ENCODE peak calls at places on chromosome 1, in ten cellular contexts. I, H, J, K, W, P, U, B, N and Z are unnamed samples.

GRCh38 chr1:185045793-185046441 is 559 bp downstream of the RNF2 start:
- DNase-seq in I (peak; percentile 54), H (peak; percentile 36), J (peak; percentile 17), K (peak; percentile 28), W (peak; percentile 50), P (peak; percentile 44), U (no peak), B (peak; percentile 30), N (peak; percentile 38), Z (peak; percentile 1)

GRCh38 chr1:63674238-63674864 is 81.1 kb downstream of the PGM1 start:
- DNase-seq in I (peak; percentile 90), H (peak; percentile 76), J (peak; percentile 73), K (peak; percentile 85), W (peak; percentile 59), P (peak; percentile 92), U (peak; percentile 87), B (peak; percentile 93), N (peak; percentile 92), Z (no peak)

GRCh38 chr1:6220236-6220635 is 14.3 kb downstream of the RNF207 start:
- DNase-seq in I (peak; percentile 8), H (no peak), J (no peak), K (peak; percentile 91), W (no peak), P (no peak), U (no peak), B (no peak), N (no peak), Z (no peak)

GRCh38 chr1:41924911-41925310 is 6.2 kb upstream of the HIVEP3 start:
- DNase-seq in I (no peak), H (no peak), J (no peak), K (no peak), W (no peak), P (no peak), U (no peak), B (no peak), N (no peak), Z (no peak)

GRCh38 chr1:111436726-111437125 is 9.2 kb upstream of the OVGP1 start:
- DNase-seq in I (no peak), H (no peak), J (no peak), K (no peak), W (no peak), P (no peak), U (no peak), B (no peak), N (peak; percentile 56), Z (no peak)

GRCh38 chr1:52424238-52424637 is 19.8 kb downstream of the PRPF38A start:
- DNase-seq in I (no peak), H (no peak), J (no peak), K (no peak), W (no peak), P (peak; percentile 12), U (no peak), B (no peak), N (no peak), Z (no peak)

GRCh38 chr1:167425482-167425881 is 92.8 kb downstream of the CD247 start:
- DNase-seq in I (no peak), H (no peak), J (no peak), K (no peak), W (no peak), P (no peak), U (no peak), B (no peak), N (no peak), Z (no peak)

GRCh38 chr1:113930499-113931161 is 1.5 kb downstream of the HIPK1 start:
- DNase-seq in I (no peak), H (no peak), J (no peak), K (peak; percentile 67), W (no peak), P (peak; percentile 71), U (no peak), B (peak; percentile 45), N (peak; percentile 71), Z (peak; percentile 91)

GRCh38 chr1:53517109-53517508 is 57.9 kb downstream of the DMRTB1 start:
- DNase-seq in I (peak; percentile 27), H (no peak), J (no peak), K (no peak), W (no peak), P (no peak), U (no peak), B (no peak), N (no peak), Z (no peak)

GRCh38 chr1:92711473-92712165 is 73.3 kb downstream of the EVI5 start:
- DNase-seq in I (no peak), H (no peak), J (no peak), K (no peak), W (no peak), P (no peak), U (no peak), B (no peak), N (no peak), Z (no peak)

GRCh38 chr1:16380868-16381267 is 13.8 kb downstream of the SZRD1 start:
- DNase-seq in I (no peak), H (no peak), J (no peak), K (no peak), W (no peak), P (no peak), U (no peak), B (no peak), N (no peak), Z (no peak)

GRCh38 chr1:16376971-16377370 is 9.9 kb downstream of the SZRD1 start:
- DNase-seq in I (no peak), H (no peak), J (no peak), K (no peak), W (no peak), P (no peak), U (no peak), B (no peak), N (no peak), Z (no peak)

GRCh38 chr1:16375521-16376359 is 8.7 kb downstream of the SZRD1 start:
- DNase-seq in I (no peak), H (no peak), J (no peak), K (no peak), W (no peak), P (peak; percentile 87), U (no peak), B (no peak), N (peak; percentile 82), Z (no peak)

GRCh38 chr1:16374266-16374665 is 7.2 kb downstream of the SZRD1 start:
- DNase-seq in I (no peak), H (no peak), J (no peak), K (no peak), W (no peak), P (no peak), U (peak; percentile 38), B (no peak), N (no peak), Z (no peak)

GRCh38 chr1:16378443-16378842 is 11.4 kb downstream of the SZRD1 start:
- DNase-seq in I (no peak), H (no peak), J (no peak), K (no peak), W (no peak), P (no peak), U (no peak), B (no peak), N (no peak), Z (no peak)
- H3K4me1 ChIP-seq in I (peaks cover 11% of the 10 kb centered on the region), H (peaks cover 15% of the 10 kb centered on the region), J (peaks cover 12% of the 10 kb centered on the region), K (peaks cover 14% of the 10 kb centered on the region), W (no peaks in the 10 kb centered on the region), P (peaks cover 17% of the 10 kb centered on the region), U (peaks cover 7% of the 10 kb centered on the region), B (peaks cover 24% of the 10 kb centered on the region), N (peaks cover 15% of the 10 kb centered on the region), Z (peaks cover 53% of the 10 kb centered on the region)

GRCh38 chr1:64909021-64909420 is 57.3 kb downstream of the JAK1 start:
- DNase-seq in I (no peak), H (no peak), J (no peak), K (no peak), W (no peak), P (peak; percentile 43), U (no peak), B (no peak), N (no peak), Z (no peak)
- H3K4me3 ChIP-seq in I (no peak overlapping the region), H (no peak overlapping the region), J (no peak overlapping the region), K (no peak overlapping the region), W (no peak overlapping the region), P (no peak overlapping the region), U (no peak overlapping the region), B (no peak overlapping the region), N (no peak overlapping the region), Z (no peak overlapping the region)

GRCh38 chr1:212037900-212038299 is 2.4 kb downstream of the DTL start:
- DNase-seq in I (no peak), H (no peak), J (no peak), K (peak; percentile 41), W (no peak), P (no peak), U (no peak), B (no peak), N (no peak), Z (no peak)

GRCh38 chr1:212034516-212035122 is 738 bp downstream of the INTS7 start:
- DNase-seq in I (no peak), H (no peak), J (no peak), K (no peak), W (no peak), P (no peak), U (no peak), B (no peak), N (no peak), Z (no peak)

GRCh38 chr1:212030936-212031528 is 4.3 kb downstream of the INTS7 start:
- DNase-seq in I (no peak), H (no peak), J (no peak), K (peak; percentile 80), W (no peak), P (peak; percentile 83), U (no peak), B (no peak), N (peak; percentile 88), Z (no peak)

GRCh38 chr1:212035835-212036605 is 472 bp downstream of the DTL start:
- DNase-seq in I (no peak), H (no peak), J (no peak), K (no peak), W (no peak), P (no peak), U (no peak), B (no peak), N (no peak), Z (no peak)

GRCh38 chr1:212035123-212035834 is at the start of the genes DTL and INTS7:
- DNase-seq in I (peak; percentile 100), H (peak; percentile 99), J (peak; percentile 99), K (peak; percentile 99), W (peak; percentile 99), P (peak; percentile 99), U (peak; percentile 99), B (peak; percentile 98), N (peak; percentile 97), Z (peak; percentile 96)
- H3K4me1 ChIP-seq in I (peaks cover 4% of the 10 kb centered on the region), H (peaks cover 7% of the 10 kb centered on the region), J (no peaks in the 10 kb centered on the region), K (peaks cover 30% of the 10 kb centered on the region), W (peaks cover 12% of the 10 kb centered on the region), P (no peaks in the 10 kb centered on the region), U (no peaks in the 10 kb centered on the region), B (peaks cover 2% of the 10 kb centered on the region), N (peaks cover 8% of the 10 kb centered on the region), Z (peaks cover 26% of the 10 kb centered on the region)

DNA sequence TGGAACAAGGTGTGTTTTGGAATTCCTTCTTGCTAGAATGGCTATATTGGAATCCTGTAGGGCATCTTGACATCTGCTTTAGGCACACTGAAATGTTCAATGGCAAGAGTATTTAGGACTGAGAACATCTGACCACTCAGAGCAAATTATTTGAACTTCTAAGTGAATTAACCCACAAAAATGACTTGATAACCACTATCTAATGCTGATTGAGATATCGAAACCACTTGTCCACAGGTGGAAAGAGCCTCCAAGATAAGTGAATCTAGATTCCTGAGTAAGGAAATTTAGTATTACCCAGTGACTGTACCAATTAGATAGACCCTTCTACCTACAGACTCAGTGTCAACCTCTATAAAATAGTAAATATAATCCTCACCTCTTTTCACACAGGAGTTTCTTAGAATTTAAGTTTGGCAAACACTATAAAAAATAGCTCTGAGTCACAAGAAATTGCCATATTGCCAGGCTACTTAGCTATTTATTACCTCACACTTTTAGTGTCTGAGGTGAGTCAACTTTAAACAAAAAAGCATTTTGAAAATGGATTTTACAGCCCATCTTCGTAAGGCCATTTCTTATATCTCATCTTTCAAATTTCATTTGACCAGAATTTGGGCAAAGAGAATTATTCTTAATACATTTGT is 421.8 kb downstream of the PTBP2 start:
- DNase-seq in I (no peak), H (no peak), J (no peak), K (peak; percentile 64), W (no peak), P (peak; percentile 23), U (no peak), B (no peak), N (peak; percentile 84), Z (no peak)
- H3K4me3 ChIP-seq in I (no peak overlapping the region), H (no peak overlapping the region), J (no peak overlapping the region), K (no peak overlapping the region), W (no peak overlapping the region), P (no peak overlapping the region), U (no peak overlapping the region), B (no peak overlapping the region), N (no peak overlapping the region), Z (no peak overlapping the region)